ENCODE peak calls at places on chromosomes 11 and 22, in nine cellular contexts. G is PC-3, N is SK-N-SH, I is HCT116, L is GM23248, Y is neural progenitor cell, A is hepatocyte, O is GM23338, J is MM.1S. U is an unnamed sample.
A peak's percentile ranks its signal among the peaks of the same experiment; 100 is the strongest.

GRCh38 chr11:129067454-129067853 is 124.7 kb downstream of the ARHGAP32 start:
- DNase-seq in G (peak; percentile 56), N (no peak), I (no peak), L (no peak), Y (no peak), A (no peak), O (no peak), J (no peak), U (no peak)

GRCh38 chr11:69207165-69207889 is 51.6 kb downstream of the SMIM38 start:
- DNase-seq in G (no peak), N (no peak), I (no peak), L (no peak), Y (no peak), A (no peak), O (no peak), J (no peak), U (no peak)

GRCh38 chr11:76801205-76801604 is 18.0 kb downstream of the TSKU start:
- DNase-seq in G (no peak), N (no peak), I (no peak), L (no peak), Y (no peak), A (no peak), O (peak; percentile 55), J (no peak), U (no peak)

GRCh38 chr11:65392899-65393298 is 6.5 kb downstream of the FRMD8 start:
- DNase-seq in G (no peak), N (no peak), I (no peak), L (no peak), Y (no peak), A (no peak), O (no peak), J (no peak), U (no peak)

GRCh38 chr11:74380746-74381439 is 17.3 kb downstream of the PGM2L1 start:
- DNase-seq in G (peak; percentile 73), N (no peak), I (no peak), L (no peak), Y (no peak), A (peak; percentile 6), O (no peak), J (no peak), U (no peak)

GRCh38 chr11:11243790-11244469 is 109.1 kb downstream of the CSNK2A3 start:
- DNase-seq in G (no peak), N (peak; percentile 41), I (no peak), L (peak; percentile 51), Y (peak; percentile 82), A (peak; percentile 65), O (peak; percentile 75), J (no peak), U (peak; percentile 87)

GRCh38 chr11:69700278-69701140 is 3.3 kb downstream of the FGF19 start:
- DNase-seq in G (peak; percentile 67), N (peak; percentile 91), I (no peak), L (peak; percentile 19), Y (peak; percentile 81), A (peak; percentile 83), O (peak; percentile 86), J (no peak), U (no peak)

GRCh38 chr11:89516496-89516895 is 25.3 kb upstream of the NOX4 start:
- DNase-seq in G (no peak), N (no peak), I (no peak), L (no peak), Y (no peak), A (no peak), O (no peak), J (no peak), U (no peak)

GRCh38 chr11:78365381-78365792 is 52.2 kb downstream of the GAB2 start:
- DNase-seq in G (peak; percentile 87), N (no peak), I (peak; percentile 22), L (peak; percentile 48), Y (peak; percentile 94), A (no peak), O (peak; percentile 97), J (no peak), U (no peak)

GRCh38 chr11:8253566-8253965 is 10.1 kb downstream of the LMO1 start:
- DNase-seq in G (no peak), N (no peak), I (no peak), L (no peak), Y (no peak), A (no peak), O (no peak), J (no peak), U (no peak)

GRCh38 chr22:27576815-27577564 is 224.6 kb downstream of the MN1 start:
- DNase-seq in G (no peak), N (no peak), I (no peak), L (no peak), Y (no peak), A (peak; percentile 64), O (peak; percentile 32), J (no peak), U (no peak)

GRCh38 chr11:113549061-113549460 is 73.9 kb upstream of the DRD2 start:
- DNase-seq in G (no peak), N (no peak), I (no peak), L (no peak), Y (no peak), A (no peak), O (no peak), J (no peak), U (no peak)

GRCh38 chr22:44133901-44134511 is 46.7 kb upstream of the PARVG start:
- DNase-seq in G (no peak), N (no peak), I (no peak), L (no peak), Y (no peak), A (no peak), O (no peak), J (no peak), U (no peak)

GRCh38 chr11:69218946-69219720 is 63.4 kb downstream of the SMIM38 start:
- DNase-seq in G (no peak), N (no peak), I (no peak), L (no peak), Y (no peak), A (no peak), O (no peak), J (no peak), U (no peak)

DNA sequence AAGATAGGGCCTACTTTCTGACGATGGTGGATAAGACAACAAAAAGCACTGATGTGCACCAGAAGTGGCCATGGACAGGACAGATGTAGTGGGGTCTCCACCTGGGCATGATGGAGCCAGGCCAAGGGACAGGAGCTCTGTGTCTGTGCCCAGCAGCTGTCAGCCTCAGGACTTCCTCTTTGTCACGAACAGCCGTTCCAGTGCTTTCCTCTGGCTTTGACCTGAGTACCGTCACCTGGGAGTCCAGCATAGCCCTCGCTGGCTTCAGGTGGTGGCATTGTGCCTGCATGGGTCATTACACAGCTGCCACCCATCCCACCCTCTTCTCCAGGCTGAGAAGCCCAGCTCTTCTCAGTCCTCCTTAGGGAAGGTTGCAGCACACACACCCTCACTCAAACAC is 137.8 kb downstream of the GRIK4 start:
- DNase-seq in G (no peak), N (no peak), I (no peak), L (no peak), Y (no peak), A (no peak), O (no peak), J (no peak), U (no peak)
- TF ChIP-seq EZH2phosphoT487 in G (no peak), N (no peak), I (no peak), L (no peak), Y (no peak), A (no peak), O (no peak), J (no peak), U (no peak)

DNA sequence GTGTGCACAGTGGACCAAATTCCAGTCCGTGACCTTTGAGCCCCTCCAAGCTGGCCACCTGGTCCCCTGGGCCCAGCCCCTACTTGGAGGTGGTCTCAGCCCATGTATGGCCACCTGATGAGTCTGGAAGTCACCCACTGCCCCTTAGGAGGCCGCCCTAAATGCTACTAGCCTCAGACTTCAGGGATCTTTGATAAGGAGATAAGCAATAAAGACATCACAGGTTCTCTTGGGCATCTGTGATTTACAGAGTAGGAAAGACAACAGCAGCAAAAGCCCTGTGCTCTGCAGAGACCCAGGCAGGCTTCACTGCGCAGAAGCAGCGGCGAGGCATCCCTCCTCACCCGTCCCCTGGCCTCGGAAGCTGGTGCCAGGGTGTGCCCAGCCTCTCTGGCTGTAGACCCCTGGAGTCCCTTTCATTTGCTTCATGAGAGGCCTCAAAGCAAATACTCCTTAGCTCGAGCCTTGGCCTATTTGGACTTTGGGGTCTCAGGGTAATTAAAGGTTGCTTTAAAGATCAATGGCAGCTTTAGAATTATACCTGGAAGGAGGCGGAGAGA is 360.1 kb downstream of the TBC1D22A start:
- DNase-seq in G (no peak), N (no peak), I (no peak), L (no peak), Y (no peak), A (no peak), O (no peak), J (no peak), U (no peak)
- TF ChIP-seq EZH2phosphoT487 in G (no peak), N (no peak), I (no peak), L (no peak), Y (no peak), A (no peak), O (no peak), J (no peak), U (no peak)

GRCh38 chr11:80188228-80188627 is 747.4 kb upstream of the TENM4 start:
- DNase-seq in G (no peak), N (no peak), I (no peak), L (no peak), Y (peak; percentile 44), A (no peak), O (peak; percentile 32), J (no peak), U (no peak)
- TF ChIP-seq EZH2phosphoT487 in G (no peak), N (no peak), I (no peak), L (no peak), Y (no peak), A (no peak), O (no peak), J (no peak), U (no peak)

GRCh38 chr22:29751139-29751538 is 15.7 kb downstream of the ZMAT5 start:
- DNase-seq in G (no peak), N (no peak), I (no peak), L (no peak), Y (no peak), A (no peak), O (no peak), J (no peak), U (peak; percentile 12)
- TF ChIP-seq EZH2phosphoT487 in G (no peak), N (no peak), I (no peak), L (no peak), Y (no peak), A (no peak), O (no peak), J (no peak), U (no peak)

DNA sequence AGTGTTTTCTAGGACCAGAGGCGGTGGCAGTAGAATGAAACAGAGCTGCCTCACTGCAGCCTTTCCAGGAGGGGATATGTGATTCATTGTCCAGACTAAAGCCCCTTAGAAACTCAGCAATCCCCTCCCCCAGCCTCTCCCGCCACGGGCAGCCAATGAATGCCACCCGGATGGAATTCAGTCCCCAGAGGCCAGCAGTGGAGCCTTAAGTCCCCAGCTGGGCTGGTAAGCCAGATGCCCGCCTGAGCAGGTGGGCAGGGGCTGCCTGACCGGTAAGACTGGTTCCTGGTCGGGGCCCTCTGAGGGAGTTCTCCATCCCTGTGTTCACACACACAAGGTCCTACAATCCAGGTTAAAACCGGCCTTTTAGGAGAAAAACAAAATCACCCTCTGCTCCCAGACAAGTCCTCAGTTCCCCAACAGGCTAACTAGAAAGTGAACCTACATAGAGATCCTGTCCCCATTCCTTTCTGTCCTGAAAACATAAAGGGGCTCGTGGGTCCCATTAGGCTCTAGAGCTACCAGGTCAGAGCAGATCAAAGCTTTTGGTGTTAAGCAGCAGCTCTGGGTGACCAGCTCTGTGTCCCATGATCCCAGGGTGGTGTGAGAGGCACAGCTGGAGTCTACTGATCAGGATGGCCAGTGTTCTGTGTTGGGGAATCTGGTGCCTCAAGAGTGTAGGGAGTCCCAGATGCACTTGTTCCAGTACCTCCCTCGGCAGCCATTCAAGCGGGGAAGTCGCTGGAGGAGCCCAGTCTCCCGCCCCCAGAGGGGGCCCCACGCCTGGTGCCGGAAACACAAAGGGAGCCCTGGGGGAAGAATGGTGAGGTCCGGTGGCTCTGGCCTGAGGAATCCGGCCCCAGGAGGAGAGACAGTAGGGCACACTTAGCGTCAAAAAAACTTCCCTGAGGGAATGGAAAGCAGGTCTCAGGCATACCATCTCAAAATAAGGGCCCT is 2.6 kb downstream of the PATZ1 start:
- DNase-seq in G (peak; percentile 77), N (peak; percentile 67), I (no peak), L (no peak), Y (peak; percentile 93), A (peak; percentile 80), O (peak; percentile 92), J (no peak), U (peak; percentile 61)
- TF ChIP-seq EZH2phosphoT487 in G (no peak), N (no peak), I (no peak), L (no peak), Y (no peak), A (no peak), O (no peak), J (no peak), U (no peak)

U was measured in OCI-LY7.